ENCODE peak calls at places on chromosome 9, in four cellular contexts. A is K562; W is central memory CD4-positive, alpha-beta T cell; L is ovary. P is an unnamed sample.
A peak's percentile ranks its signal among the peaks of the same experiment; 100 is the strongest.

GRCh38 chr9:16058131-16058549 is 505.3 kb downstream of the CCDC171 start:
- DNase-seq in A (no peak), W (no peak), L (no peak), P (no peak)

GRCh38 chr9:123268950-123269302 is 540 bp upstream of the STRBP start:
- DNase-seq in A (no peak), W (no peak), L (no peak), P (no peak)

GRCh38 chr9:121721770-121722169 is 70.3 kb downstream of the DAB2IP start:
- DNase-seq in A (no peak), W (no peak), L (peak; percentile 72), P (no peak)

GRCh38 chr9:7209051-7209450 is 451.3 kb downstream of the KDM4C start:
- DNase-seq in A (no peak), W (no peak), L (no peak), P (no peak)

GRCh38 chr9:72579190-72579589 is 57.8 kb downstream of the TMC1 start:
- DNase-seq in A (peak; percentile 57), W (no peak), L (peak; percentile 40), P (no peak)

GRCh38 chr9:6944093-6944551 is 186.3 kb downstream of the KDM4C start:
- DNase-seq in A (no peak), W (no peak), L (no peak), P (no peak)

GRCh38 chr9:99050924-99051323 is 54.0 kb upstream of the TGFBR1 start:
- DNase-seq in A (no peak), W (no peak), L (no peak), P (no peak)

GRCh38 chr9:89996106-89996505 is 391.3 kb downstream of the GADD45G start:
- DNase-seq in A (no peak), W (no peak), L (no peak), P (no peak)

GRCh38 chr9:89815061-89815902 is 210.5 kb downstream of the GADD45G start:
- DNase-seq in A (no peak), W (no peak), L (no peak), P (peak; percentile 12)

GRCh38 chr9:113808391-113809191 is 67.5 kb upstream of the ZNF618 start:
- DNase-seq in A (no peak), W (no peak), L (peak; percentile 39), P (no peak)

GRCh38 chr9:27386759-27387158 is 89.8 kb upstream of the EQTN start:
- DNase-seq in A (no peak), W (no peak), L (no peak), P (no peak)

GRCh38 chr9:128972956-128973355 is 25.5 kb downstream of the NUP188 start:
- DNase-seq in A (no peak), W (no peak), L (no peak), P (no peak)

GRCh38 chr9:110008663-110009062 is 199.3 kb downstream of the C9orf152 start:
- DNase-seq in A (no peak), W (no peak), L (no peak), P (peak; percentile 21)

GRCh38 chr9:129570450-129571297 is 50.2 kb downstream of the C9orf50 start:
- DNase-seq in A (peak; percentile 76), W (no peak), L (peak; percentile 68), P (peak; percentile 64)